ENCODE peak calls at places on chromosomes 6 and 20, in ten cellular contexts. D is AG04450; J is dorsolateral prefrontal cortex; Q is OCI-LY7; F is right cardiac atrium; T is lower lobe of right lung; W is astrocyte; L is endodermal cell; I is SJCRH30; X is CD4-positive, CD25-positive, alpha-beta regulatory T cell. P is an unnamed sample.

GRCh38 chr20:37421988-37422387 is 76.0 kb downstream of the SRC start:
- DNase-seq in D (no peak), J (no peak), Q (no peak), F (no peak), T (no peak), W (no peak), L (peak; percentile 74), I (no peak), X (no peak), P (no peak)

GRCh38 chr20:6740096-6740495 is 27.4 kb upstream of the BMP2 start:
- DNase-seq in D (no peak), J (no peak), Q (no peak), F (no peak), T (no peak), W (no peak), L (no peak), I (no peak), X (no peak), P (no peak)

GRCh38 chr6:119308048-119308570 is 41.5 kb downstream of the MAN1A1 start:
- DNase-seq in D (no peak), J (no peak), Q (no peak), F (no peak), T (no peak), W (peak; percentile 69), L (no peak), I (no peak), X (no peak), P (no peak)

GRCh38 chr6:36858407-36858981 is 16.1 kb downstream of the PPIL1 start:
- DNase-seq in D (peak; percentile 24), J (no peak), Q (no peak), F (peak; percentile 71), T (no peak), W (peak; percentile 80), L (peak; percentile 81), I (no peak), X (no peak), P (no peak)

GRCh38 chr6:47247227-47247797 is 62.4 kb downstream of the TNFRSF21 start:
- DNase-seq in D (no peak), J (no peak), Q (peak; percentile 94), F (no peak), T (no peak), W (no peak), L (no peak), I (peak; percentile 72), X (no peak), P (peak; percentile 27)

GRCh38 chr20:23340524-23340923 is 10.1 kb upstream of the NXT1 start:
- DNase-seq in D (no peak), J (peak; percentile 64), Q (peak; percentile 58), F (peak; percentile 78), T (no peak), W (peak; percentile 32), L (peak; percentile 90), I (peak; percentile 76), X (peak; percentile 13), P (peak; percentile 75)

GRCh38 chr6:27630727-27631613 is 158.1 kb upstream of the ZNF184 start:
- DNase-seq in D (no peak), J (peak; percentile 62), Q (no peak), F (peak; percentile 58), T (no peak), W (peak; percentile 62), L (peak; percentile 94), I (no peak), X (no peak), P (peak; percentile 69)

GRCh38 chr6:3277851-3278416 is 19.2 kb downstream of the PSMG4 start:
- DNase-seq in D (no peak), J (no peak), Q (no peak), F (no peak), T (no peak), W (no peak), L (no peak), I (no peak), X (no peak), P (no peak)

GRCh38 chr6:142275146-142276006 is 26.4 kb upstream of the ADGRG6 start:
- DNase-seq in D (peak; percentile 26), J (no peak), Q (no peak), F (no peak), T (no peak), W (peak; percentile 6), L (no peak), I (peak; percentile 53), X (no peak), P (no peak)

GRCh38 chr6:130148181-130148580 is 74.6 kb downstream of the SAMD3 start:
- DNase-seq in D (no peak), J (no peak), Q (peak; percentile 32), F (no peak), T (no peak), W (no peak), L (peak; percentile 55), I (no peak), X (no peak), P (no peak)

GRCh38 chr6:128129679-128130078 is 228.8 kb upstream of the THEMIS start:
- DNase-seq in D (no peak), J (no peak), Q (no peak), F (no peak), T (no peak), W (no peak), L (no peak), I (no peak), X (no peak), P (no peak)

GRCh38 chr20:44348168-44348659 is 7.3 kb upstream of the HNF4A start:
- DNase-seq in D (no peak), J (no peak), Q (no peak), F (no peak), T (no peak), W (no peak), L (no peak), I (no peak), X (no peak), P (no peak)

DNA sequence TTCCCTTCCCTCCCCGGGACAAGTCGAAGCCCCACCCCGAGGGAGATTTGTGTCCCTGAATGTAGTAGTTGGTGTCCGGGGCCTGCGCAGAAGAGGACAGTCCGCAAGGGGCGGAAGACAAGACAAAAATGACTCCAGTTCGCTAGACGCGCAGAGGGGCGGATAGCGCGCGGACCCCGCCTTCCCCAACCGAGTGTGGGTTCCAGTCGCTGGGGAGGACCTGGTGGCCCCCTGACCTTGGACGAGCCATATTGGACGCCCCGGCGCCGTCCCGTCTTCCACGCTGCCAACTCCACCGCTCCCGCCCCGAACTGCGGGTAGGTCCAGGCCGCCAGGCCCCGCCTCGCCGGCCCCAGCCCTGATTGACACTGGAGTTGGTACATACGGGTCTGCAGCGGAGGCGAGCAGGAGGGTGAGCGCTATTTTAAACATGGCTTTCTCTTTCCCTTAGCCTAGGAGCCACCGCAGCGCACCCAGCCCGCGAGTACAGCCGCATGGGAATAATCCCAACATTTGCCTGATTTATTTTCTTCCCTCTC is 802 bp downstream of the HMGN3 start:
- DNase-seq in D (peak; percentile 53), J (peak; percentile 85), Q (peak; percentile 71), F (peak; percentile 96), T (peak; percentile 94), W (peak; percentile 80), L (peak; percentile 95), I (peak; percentile 93), X (peak; percentile 55), P (peak; percentile 89)
- H3K27ac ChIP-seq in D (peak overlapping the region; percentile 53), J (peak overlapping the region; percentile 92), Q (peak overlapping the region; percentile 48), F (peak overlapping the region; percentile 88), T (peak overlapping the region; percentile 87), W (peak overlapping the region; percentile 66), L (peak overlapping the region; percentile 52), I (peak overlapping the region; percentile 85), X (peak overlapping the region; percentile 62), P (peak overlapping the region; percentile 85)

GRCh38 chr20:62570403-62570802 is 71.9 kb upstream of the SLCO4A1 start:
- DNase-seq in D (no peak), J (no peak), Q (no peak), F (no peak), T (no peak), W (no peak), L (no peak), I (peak; percentile 71), X (no peak), P (no peak)
- H3K27ac ChIP-seq in D (no peak overlapping the region), J (no peak overlapping the region), Q (no peak overlapping the region), F (no peak overlapping the region), T (no peak overlapping the region), W (no peak overlapping the region), L (no peak overlapping the region), I (no peak overlapping the region), X (no peak overlapping the region), P (no peak overlapping the region)

DNA sequence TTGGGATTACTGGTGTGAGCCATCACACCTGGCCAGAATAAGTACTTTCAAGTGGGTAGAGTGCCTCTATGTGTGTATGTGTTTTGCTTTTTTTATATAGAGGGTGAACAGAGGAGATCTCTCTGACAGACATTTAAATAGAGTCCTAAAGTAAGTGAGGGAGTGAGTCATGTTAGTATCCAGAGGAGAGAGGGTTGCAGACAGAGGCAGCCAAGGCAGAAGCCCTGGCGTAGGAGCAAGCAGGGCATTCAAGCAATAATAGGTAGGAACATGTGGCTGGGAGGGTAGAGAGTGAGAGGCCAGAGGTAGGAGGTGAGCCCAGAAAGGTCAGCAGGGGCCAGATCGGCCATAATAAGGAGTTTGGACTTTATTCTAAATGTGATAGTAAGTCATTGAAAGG is 48.9 kb downstream of the PHF20 start:
- DNase-seq in D (no peak), J (no peak), Q (no peak), F (no peak), T (no peak), W (peak; percentile 71), L (no peak), I (no peak), X (no peak), P (no peak)
- H3K27ac ChIP-seq in D (no peak overlapping the region), J (peak overlapping the region; percentile 93), Q (no peak overlapping the region), F (peak overlapping the region; percentile 54), T (no peak overlapping the region), W (peak overlapping the region; percentile 66), L (no peak overlapping the region), I (no peak overlapping the region), X (no peak overlapping the region), P (no peak overlapping the region)

GRCh38 chr6:136761227-136761922 is 30.9 kb downstream of the MAP3K5 start:
- DNase-seq in D (no peak), J (no peak), Q (peak; percentile 67), F (no peak), T (no peak), W (peak; percentile 39), L (no peak), I (peak; percentile 69), X (no peak), P (no peak)
- H3K27ac ChIP-seq in D (no peak overlapping the region), J (peak overlapping the region; percentile 47), Q (peak overlapping the region; percentile 95), F (peak overlapping the region; percentile 87), T (peak overlapping the region; percentile 74), W (no peak overlapping the region), L (no peak overlapping the region), I (peak overlapping the region; percentile 16), X (peak overlapping the region; percentile 77), P (no peak overlapping the region)

DNA sequence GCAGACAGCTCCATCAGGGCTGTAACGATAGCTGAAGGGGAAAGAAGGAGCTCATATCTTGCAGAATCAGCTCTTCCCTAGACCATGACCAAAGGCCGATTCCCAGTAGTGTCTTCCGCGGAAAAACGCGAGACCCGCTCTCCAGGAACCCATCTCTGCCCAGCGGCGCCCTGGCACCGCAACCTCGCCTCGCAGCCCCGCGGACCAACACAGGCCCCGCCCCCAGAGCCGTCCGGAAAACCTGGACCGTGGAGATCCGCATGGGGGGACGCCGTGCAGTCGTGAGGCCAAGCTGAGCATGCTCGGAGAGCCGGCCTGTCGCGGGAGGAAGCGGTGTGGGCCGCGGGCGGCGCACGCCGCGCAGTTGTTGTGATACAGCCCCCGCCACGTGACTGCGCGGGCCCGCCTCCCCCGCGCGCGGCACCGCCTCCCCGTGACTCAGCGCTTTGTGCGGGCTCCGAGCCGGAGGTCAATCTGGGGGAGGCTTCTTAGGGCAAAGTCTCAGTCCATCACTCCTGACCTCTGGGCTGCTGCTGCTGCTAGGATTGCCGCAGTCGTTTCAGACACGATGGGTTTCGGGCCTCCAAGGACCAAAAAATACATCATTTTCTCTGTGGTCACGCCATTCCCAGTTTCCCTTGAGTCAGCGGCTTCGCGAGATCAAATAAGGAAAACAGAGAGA is 3.1 kb upstream of the GCLC start:
- DNase-seq in D (peak; percentile 91), J (peak; percentile 98), Q (peak; percentile 96), F (peak; percentile 99), T (peak; percentile 98), W (peak; percentile 95), L (peak; percentile 97), I (peak; percentile 89), X (peak; percentile 92), P (peak; percentile 99)
- H3K27ac ChIP-seq in D (peak overlapping the region; percentile 89), J (peak overlapping the region; percentile 98), Q (peak overlapping the region; percentile 12), F (peak overlapping the region; percentile 91), T (peak overlapping the region; percentile 74), W (peak overlapping the region; percentile 67), L (peak overlapping the region; percentile 10), I (peak overlapping the region; percentile 73), X (peak overlapping the region; percentile 35), P (peak overlapping the region; percentile 56)